ENCODE peak calls at places on chromosomes 5 and 9, in four cellular contexts. U, S, C and Z are unnamed samples. For H3K4me1, the result is how much of the 10 kb centered on the place peaks cover.

GRCh38 chr5:169933127-169933526 is 47.2 kb downstream of the INSYN2B start:
- DNase-seq in U (no peak), S (no peak), C (no peak), Z (no peak)

GRCh38 chr5:172777381-172778222 is 6.6 kb upstream of the DUSP1 start:
- DNase-seq in U (peak), S (peak), C (peak), Z (peak)

GRCh38 chr9:124271660-124272059 is 13.9 kb downstream of the NEK6 start:
- DNase-seq in U (no peak), S (no peak), C (peak), Z (no peak)

GRCh38 chr5:52915176-52915875 is 73.8 kb upstream of the ITGA2 start:
- DNase-seq in U (peak), S (peak), C (peak), Z (peak)

GRCh38 chr5:177419045-177419444 is 7.4 kb upstream of the GRK6 start:
- DNase-seq in U (no peak), S (no peak), C (peak), Z (peak)

GRCh38 chr5:139146809-139147742 is 51.1 kb downstream of the SIL1 start:
- DNase-seq in U (no peak), S (no peak), C (no peak), Z (no peak)

GRCh38 chr9:36088020-36088419 is 48.5 kb upstream of the GLIPR2 start:
- DNase-seq in U (no peak), S (no peak), C (no peak), Z (no peak)

GRCh38 chr9:21919377-21920362 is 74.5 kb downstream of the CDKN2A start:
- DNase-seq in U (no peak), S (peak), C (no peak), Z (peak)

GRCh38 chr9:131275332-131276106 is 791 bp downstream of the FAM78A start:
- DNase-seq in U (no peak), S (no peak), C (peak), Z (no peak)

GRCh38 chr5:96930058-96930457 is 5.8 kb upstream of the LNPEP start:
- DNase-seq in U (no peak), S (no peak), C (no peak), Z (no peak)

GRCh38 chr5:96927008-96927407 is 8.9 kb upstream of the LNPEP start:
- DNase-seq in U (no peak), S (no peak), C (no peak), Z (no peak)

GRCh38 chr5:96930589-96930988 is 5.3 kb upstream of the LNPEP start:
- DNase-seq in U (no peak), S (no peak), C (no peak), Z (no peak)

GRCh38 chr5:96931605-96932004 is 4.3 kb upstream of the LNPEP start:
- DNase-seq in U (no peak), S (no peak), C (no peak), Z (no peak)

GRCh38 chr5:96928931-96929708 is 6.8 kb upstream of the LNPEP start:
- DNase-seq in U (no peak), S (no peak), C (no peak), Z (no peak)
- H3K4me1 ChIP-seq in U (under half), S (half or more), C (under half), Z (under half)

DNA sequence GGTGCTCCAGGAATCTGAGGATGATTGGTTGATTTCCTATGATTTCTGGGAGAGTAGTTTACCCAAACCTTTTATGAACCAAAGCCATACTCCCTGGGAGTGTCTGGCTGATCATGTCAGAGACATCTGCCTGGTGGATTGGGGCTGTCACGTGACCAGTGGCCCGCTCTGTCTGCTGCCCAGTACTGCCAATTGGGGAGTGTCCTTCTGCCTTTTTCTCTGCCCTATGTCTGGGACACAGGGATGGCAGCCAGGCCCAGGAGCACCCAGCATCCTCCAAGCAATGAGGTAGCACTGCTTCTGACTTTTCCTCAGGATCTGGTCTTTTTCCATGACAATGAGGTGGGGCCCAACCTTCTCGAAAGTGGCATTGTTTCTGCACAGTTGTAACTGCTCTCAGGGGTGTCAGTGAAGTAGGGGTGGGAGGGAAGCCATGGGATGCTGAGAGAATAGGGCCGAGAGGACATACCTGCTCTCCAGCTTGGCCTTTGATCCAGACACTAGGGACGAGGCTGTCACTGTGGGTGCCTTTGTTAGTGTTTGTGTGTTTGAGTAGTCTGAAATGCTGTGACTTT is 21.8 kb downstream of the DAPK1 start:
- DNase-seq in U (no peak), S (no peak), C (no peak), Z (no peak)
- H3K4me1 ChIP-seq in U (under half), S (under half), C (under half), Z (under half)

DNA sequence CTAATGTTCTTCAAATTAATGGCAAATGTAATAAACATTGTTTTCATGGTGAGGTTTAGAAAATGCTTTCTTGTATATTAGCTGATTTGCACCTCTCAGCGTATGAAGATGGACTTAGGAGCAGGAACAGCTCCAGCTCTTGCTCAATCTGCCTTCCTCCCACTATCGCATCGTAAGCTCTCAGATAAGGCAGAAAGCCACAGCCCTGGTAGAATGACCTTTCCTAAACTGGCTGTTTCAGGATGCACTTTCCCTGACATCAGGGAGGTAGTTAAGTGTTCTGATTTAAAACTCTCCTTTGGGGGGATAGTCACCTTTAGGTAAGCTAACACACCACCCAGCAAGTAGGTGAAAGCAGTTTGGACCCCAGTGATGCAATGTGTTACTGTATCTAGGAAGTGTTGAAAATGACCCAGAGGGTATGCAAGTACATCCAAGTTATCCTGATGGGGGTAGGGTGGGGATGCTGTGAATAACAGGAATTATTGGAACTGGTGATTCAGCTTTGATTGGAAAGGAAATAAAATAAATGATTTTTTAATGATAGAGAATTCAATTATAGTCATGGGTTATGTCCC is 72.3 kb downstream of the LMNB1 start:
- DNase-seq in U (no peak), S (no peak), C (no peak), Z (no peak)
- H3K4me1 ChIP-seq in U (under half), S (under half), C (under half), Z (under half)

GRCh38 chr9:127568618-127568970 is 43.5 kb upstream of the STXBP1 start:
- DNase-seq in U (no peak), S (no peak), C (peak), Z (peak)

GRCh38 chr9:127567898-127568617 is 44.0 kb upstream of the STXBP1 start:
- DNase-seq in U (no peak), S (peak), C (peak), Z (peak)

GRCh38 chr9:127566351-127567001 is 45.6 kb upstream of the STXBP1 start:
- DNase-seq in U (no peak), S (no peak), C (peak), Z (no peak)

GRCh38 chr9:127568971-127569818 is 42.9 kb upstream of the STXBP1 start:
- DNase-seq in U (peak), S (peak), C (peak), Z (peak)

DNA sequence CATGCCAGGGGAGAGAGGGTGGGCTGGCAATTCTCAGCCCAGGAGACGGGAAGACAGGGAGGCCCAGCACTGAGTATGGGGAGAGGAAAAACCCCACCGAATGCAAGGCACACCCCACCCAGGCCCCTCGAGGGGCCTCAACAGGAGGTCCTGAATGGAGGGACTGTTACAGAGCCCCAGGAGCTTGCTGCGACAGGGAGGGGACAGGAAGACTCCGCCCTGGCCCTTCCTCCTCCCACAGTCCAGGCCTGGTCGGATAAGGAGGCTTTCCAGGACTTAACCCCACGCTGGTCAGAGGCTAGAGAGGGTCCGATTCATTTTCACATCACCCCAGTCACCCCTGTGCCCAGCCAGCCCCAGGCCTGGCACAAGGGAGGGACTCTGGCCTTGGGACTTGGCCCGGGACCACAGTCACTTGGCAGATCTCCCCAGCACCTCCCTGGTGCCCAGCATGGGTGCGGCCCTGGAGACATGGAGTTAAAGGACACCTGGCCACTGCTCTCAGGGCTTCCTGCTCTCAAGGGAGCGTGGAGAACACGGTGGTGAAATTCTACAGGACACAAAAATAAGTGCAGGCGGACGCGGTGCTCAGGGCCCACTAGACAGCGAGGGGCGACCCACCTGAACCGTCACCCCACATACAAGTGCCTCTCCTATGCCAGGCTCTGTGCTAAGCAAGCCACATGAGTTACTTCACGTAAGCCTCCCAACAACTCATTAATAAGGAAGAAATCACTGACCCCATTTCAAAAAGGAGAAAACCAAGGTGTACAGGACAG is 44.8 kb upstream of the STXBP1 start:
- DNase-seq in U (peak), S (no peak), C (peak), Z (peak)
- H3K4me1 ChIP-seq in U (half or more), S (under half), C (half or more), Z (under half)